ENCODE peak calls at places on chromosomes 5 and 9, in six cellular contexts. I is psoas muscle; O is A549; L is hepatocyte; A is PC-3; Q is naive thymus-derived CD4-positive, alpha-beta T cell. T is an unnamed sample.
A peak's percentile ranks its signal among the peaks of the same experiment; 100 is the strongest.

GRCh38 chr5:80078921-80079320 is 43.8 kb downstream of the THBS4 start:
- DNase-seq in L (no peak), O (no peak), I (no peak), A (no peak), Q (no peak), T (no peak)

GRCh38 chr5:34053133-34053532 is 10.1 kb upstream of the C1QTNF3 start:
- DNase-seq in O (no peak), Q (no peak), A (peak; percentile 89), L (peak; percentile 15), I (no peak), T (no peak)

GRCh38 chr9:1869843-1870242 is 145.3 kb upstream of the SMARCA2 start:
- DNase-seq in L (peak; percentile 23), Q (peak; percentile 11), I (no peak), O (peak; percentile 6), A (peak; percentile 41), T (no peak)

GRCh38 chr9:19255112-19255511 is 24.6 kb downstream of the DENND4C start:
- DNase-seq in I (no peak), Q (no peak), A (no peak), O (no peak), L (no peak), T (no peak)

GRCh38 chr9:69961834-69962233 is 81.8 kb upstream of the MAMDC2 start:
- DNase-seq in A (peak; percentile 43), O (no peak), I (no peak), L (no peak), Q (no peak), T (no peak)

GRCh38 chr9:14106699-14107098 is 207.2 kb downstream of the NFIB start:
- DNase-seq in I (no peak), L (no peak), A (no peak), Q (no peak), O (no peak), T (no peak)

GRCh38 chr5:31047621-31048020 is 145.9 kb upstream of the CDH6 start:
- DNase-seq in A (no peak), Q (no peak), O (no peak), L (no peak), I (no peak), T (no peak)

GRCh38 chr5:24864244-24864643 is 219.5 kb upstream of the CDH10 start:
- DNase-seq in O (no peak), Q (no peak), L (no peak), I (no peak), A (no peak), T (no peak)

GRCh38 chr9:37030591-37030939 is 3.5 kb downstream of the PAX5 start:
- DNase-seq in I (no peak), L (no peak), O (no peak), A (no peak), Q (no peak), T (no peak)

GRCh38 chr5:178248750-178249149 is 16.1 kb upstream of the PHYKPL start:
- DNase-seq in L (no peak), O (no peak), I (no peak), Q (no peak), A (no peak), T (no peak)
- H3K4me1 ChIP-seq in L (no peaks in the 10 kb centered on the region), O (no peaks in the 10 kb centered on the region), I (no peaks in the 10 kb centered on the region), Q (peaks cover 10% of the 10 kb centered on the region), A (no peaks in the 10 kb centered on the region), T (no peaks in the 10 kb centered on the region)

DNA sequence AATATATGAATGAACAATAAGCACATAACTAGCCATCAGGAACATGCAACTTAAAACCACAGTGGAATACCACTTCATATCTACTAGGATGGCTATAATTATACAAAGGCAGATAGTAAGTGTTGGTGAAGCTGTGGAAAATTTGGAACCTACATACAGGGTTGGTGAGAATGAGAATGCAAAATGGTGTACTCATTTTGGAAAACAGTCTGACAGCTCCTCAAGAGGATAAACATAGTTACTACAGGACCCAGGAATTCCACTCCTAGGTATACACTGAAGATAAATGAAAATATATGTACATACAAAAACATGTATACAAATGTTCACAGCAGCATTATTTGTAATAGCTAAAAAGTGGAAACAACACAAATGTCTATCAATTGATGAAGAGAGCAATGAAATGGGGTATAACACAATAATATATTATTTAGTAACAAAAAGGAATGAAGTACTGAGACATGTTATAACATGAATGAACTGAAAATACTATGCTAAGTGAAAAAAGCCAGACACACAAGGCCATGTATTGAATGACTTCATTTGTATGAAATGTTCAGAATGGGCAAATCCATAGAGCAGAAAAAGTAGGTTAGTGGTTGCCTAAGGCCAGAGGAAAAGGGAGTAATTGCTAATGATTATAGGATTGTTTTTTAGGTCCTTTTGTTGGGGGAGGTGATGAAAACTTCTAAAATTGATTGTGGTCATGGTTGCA is 31.2 kb upstream of the CDK5RAP2 start:
- DNase-seq in A (peak; percentile 21), O (no peak), Q (no peak), I (no peak), L (no peak), T (no peak)
- H3K4me1 ChIP-seq in A (peaks cover 11% of the 10 kb centered on the region), O (peaks cover 7% of the 10 kb centered on the region), Q (no peaks in the 10 kb centered on the region), I (no peaks in the 10 kb centered on the region), L (no peaks in the 10 kb centered on the region), T (no peaks in the 10 kb centered on the region)

GRCh38 chr9:9747787-9748186 is 865.0 kb downstream of the PTPRD start:
- DNase-seq in A (peak; percentile 31), Q (no peak), O (no peak), I (no peak), L (no peak), T (no peak)
- H3K4me1 ChIP-seq in A (no peaks in the 10 kb centered on the region), Q (no peaks in the 10 kb centered on the region), O (no peaks in the 10 kb centered on the region), I (no peaks in the 10 kb centered on the region), L (peaks cover 4% of the 10 kb centered on the region), T (peaks cover 3% of the 10 kb centered on the region)

GRCh38 chr9:114168281-114169028 is 13.1 kb downstream of the COL27A1 start:
- DNase-seq in L (no peak), A (no peak), O (no peak), Q (no peak), I (no peak), T (no peak)

GRCh38 chr9:114167591-114168091 is 12.3 kb downstream of the COL27A1 start:
- DNase-seq in Q (no peak), I (no peak), O (no peak), A (no peak), L (no peak), T (no peak)

GRCh38 chr9:114165407-114166102 is 10.2 kb downstream of the COL27A1 start:
- DNase-seq in I (no peak), A (no peak), L (no peak), O (no peak), Q (no peak), T (no peak)

GRCh38 chr9:114166103-114166470 is 10.8 kb downstream of the COL27A1 start:
- DNase-seq in L (no peak), O (no peak), Q (no peak), A (no peak), I (no peak), T (no peak)

DNA sequence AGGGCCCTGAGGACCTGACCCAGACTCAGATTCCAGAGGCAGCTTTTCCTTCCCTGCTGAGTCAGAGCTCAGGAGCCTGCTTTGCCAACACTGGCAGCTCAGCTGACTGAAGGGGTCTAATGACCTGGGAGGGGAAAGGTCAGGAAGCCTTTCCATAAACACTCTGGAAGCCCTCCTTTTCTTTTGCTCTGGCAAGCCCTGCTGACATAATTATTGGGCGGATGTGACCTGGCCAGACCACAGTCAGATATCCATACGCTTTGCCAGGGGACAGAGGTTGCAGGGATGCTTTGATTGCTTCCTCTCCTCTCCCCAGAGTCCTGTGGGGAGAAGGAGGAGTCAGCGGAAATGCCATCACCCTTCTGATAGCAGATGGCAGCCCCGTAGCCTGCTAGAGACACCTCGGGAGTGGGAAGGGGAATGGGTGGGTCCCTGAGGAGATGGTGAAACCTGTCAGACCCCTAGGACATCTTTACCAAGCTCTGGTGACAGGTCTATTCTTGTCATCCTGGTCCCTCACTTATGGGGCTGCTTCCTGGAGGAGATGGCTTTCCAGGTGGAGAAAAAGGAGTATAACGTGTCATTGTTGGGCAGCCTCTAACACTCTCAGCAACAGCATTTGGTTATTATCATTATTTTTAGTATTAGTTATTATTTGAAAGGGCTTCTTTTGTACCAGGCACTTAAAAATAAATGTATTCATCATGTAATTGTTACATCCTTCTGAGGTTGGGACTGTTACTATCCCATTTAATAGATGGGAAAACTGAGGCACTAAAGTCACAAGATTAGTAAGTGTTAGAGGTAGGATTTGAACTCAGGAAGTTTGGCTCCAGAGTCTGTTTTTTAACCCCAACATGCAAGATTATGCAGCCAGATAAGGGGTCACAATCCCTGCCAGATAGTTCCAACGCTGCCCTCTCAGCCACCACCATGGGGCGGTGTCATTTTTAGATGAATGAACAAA is 11.6 kb downstream of the COL27A1 start:
- DNase-seq in I (no peak), O (no peak), Q (no peak), L (no peak), A (no peak), T (no peak)
- H3K4me1 ChIP-seq in I (peaks cover 18% of the 10 kb centered on the region), O (peaks cover 25% of the 10 kb centered on the region), Q (no peaks in the 10 kb centered on the region), L (peaks cover 25% of the 10 kb centered on the region), A (no peaks in the 10 kb centered on the region), T (no peaks in the 10 kb centered on the region)

GRCh38 chr5:163385276-163385675 is 52.1 kb upstream of the CCNG1 start:
- DNase-seq in L (no peak), Q (no peak), A (no peak), I (no peak), O (no peak), T (no peak)
- H3K4me1 ChIP-seq in L (no peaks in the 10 kb centered on the region), Q (no peaks in the 10 kb centered on the region), A (peaks cover 14% of the 10 kb centered on the region), I (peaks cover 3% of the 10 kb centered on the region), O (no peaks in the 10 kb centered on the region), T (no peaks in the 10 kb centered on the region)

T was measured in right lobe of liver.